ENCODE peak calls at places on chromosomes 1 and 21, in six cellular contexts. O, L, I, M, G and D are unnamed samples.

GRCh38 chr1:143735764-143736461 is 235.9 kb downstream of the FAM72C start:
- ATAC-seq in O (no peak), L (no peak), I (peak; percentile 57), M (no peak), G (no peak), D (no peak)

GRCh38 chr1:147390185-147390542 is 147.7 kb downstream of the CHD1L start:
- ATAC-seq in O (no peak), L (no peak), I (no peak), M (no peak), G (no peak), D (no peak)

GRCh38 chr1:11488966-11489625 is 10.1 kb downstream of the DISP3 start:
- ATAC-seq in O (no peak), L (no peak), I (no peak), M (no peak), G (no peak), D (no peak)

GRCh38 chr21:39188521-39189139 is 5.4 kb upstream of the PSMG1 start:
- ATAC-seq in O (no peak), L (no peak), I (peak; percentile 81), M (no peak), G (no peak), D (no peak)

GRCh38 chr1:212293579-212293978 is 8.4 kb downstream of the PPP2R5A start:
- ATAC-seq in O (peak; percentile 56), L (no peak), I (peak; percentile 46), M (peak; percentile 42), G (no peak), D (no peak)

GRCh38 chr1:119220980-119221379 is 80.5 kb upstream of the WARS2 start:
- ATAC-seq in O (no peak), L (no peak), I (no peak), M (no peak), G (no peak), D (no peak)

GRCh38 chr1:81414417-81415087 is 386.2 kb upstream of the ADGRL2 start:
- ATAC-seq in O (peak; percentile 100), L (peak; percentile 37), I (peak; percentile 97), M (peak; percentile 93), G (no peak), D (peak; percentile 87)

GRCh38 chr1:171115280-171115897 is 24.7 kb downstream of the FMO3 start:
- ATAC-seq in O (no peak), L (peak; percentile 64), I (no peak), M (peak; percentile 63), G (no peak), D (peak; percentile 60)

GRCh38 chr1:246726881-246727280 is 2.7 kb downstream of the SCCPDH start:
- ATAC-seq in O (no peak), L (no peak), I (no peak), M (peak; percentile 39), G (no peak), D (no peak)

GRCh38 chr1:201656670-201657032 is 117.7 kb downstream of the NAV1 start:
- ATAC-seq in O (peak; percentile 55), L (no peak), I (no peak), M (no peak), G (no peak), D (no peak)

GRCh38 chr1:27179373-27179772 is 24.4 kb upstream of the SLC9A1 start:
- ATAC-seq in O (peak; percentile 65), L (no peak), I (no peak), M (no peak), G (no peak), D (no peak)

GRCh38 chr1:226308166-226308722 is 720 bp downstream of the LIN9 start:
- ATAC-seq in O (peak; percentile 9), L (peak; percentile 5), I (no peak), M (peak; percentile 49), G (no peak), D (no peak)

GRCh38 chr1:25469177-25469576 is 38.5 kb downstream of the MACO1 start:
- ATAC-seq in O (no peak), L (no peak), I (no peak), M (no peak), G (no peak), D (no peak)

GRCh38 chr1:242522304-242522945 is 2.1 kb downstream of the PLD5 start:
- ATAC-seq in O (no peak), L (no peak), I (no peak), M (no peak), G (no peak), D (no peak)

GRCh38 chr1:54270543-54270942 is 70.6 kb downstream of the MRPL37 start:
- ATAC-seq in O (no peak), L (no peak), I (no peak), M (no peak), G (no peak), D (no peak)

GRCh38 chr1:24045766-24046165 is 65.6 kb upstream of the SRSF10 start:
- ATAC-seq in O (peak; percentile 23), L (peak; percentile 8), I (no peak), M (peak; percentile 23), G (no peak), D (peak; percentile 49)

GRCh38 chr1:14521602-14522001 is 76.9 kb upstream of the KAZN start:
- ATAC-seq in O (no peak), L (peak; percentile 2), I (no peak), M (no peak), G (no peak), D (no peak)

GRCh38 chr1:193909406-193909805 is 723.0 kb upstream of the B3GALT2 start:
- ATAC-seq in O (no peak), L (no peak), I (no peak), M (no peak), G (no peak), D (no peak)

GRCh38 chr1:214496126-214496525 is 55.3 kb downstream of the PTPN14 start:
- ATAC-seq in O (no peak), L (no peak), I (peak; percentile 20), M (peak; percentile 59), G (no peak), D (no peak)

GRCh38 chr1:40316595-40317393 is at the start of gene COL9A2:
- ATAC-seq in O (peak; percentile 41), L (peak; percentile 30), I (peak; percentile 47), M (peak; percentile 54), G (peak; percentile 63), D (peak; percentile 4)

GRCh38 chr1:33288976-33289857 is 31.7 kb downstream of the A3GALT2 start:
- ATAC-seq in O (no peak), L (no peak), I (no peak), M (peak; percentile 26), G (no peak), D (no peak)

GRCh38 chr1:227946624-227947424 is 908 bp downstream of the WNT9A start:
- ATAC-seq in O (peak; percentile 89), L (peak; percentile 41), I (peak; percentile 81), M (peak; percentile 81), G (peak; percentile 73), D (peak; percentile 66)

GRCh38 chr1:223695941-223696340 is 16.4 kb upstream of the CAPN2 start:
- ATAC-seq in O (no peak), L (no peak), I (peak; percentile 40), M (no peak), G (no peak), D (no peak)

GRCh38 chr1:43108080-43108479 is 64.0 kb downstream of the EBNA1BP2 start:
- ATAC-seq in O (no peak), L (no peak), I (no peak), M (no peak), G (no peak), D (no peak)

GRCh38 chr1:30881266-30882181 is 27.0 kb downstream of the SDC3 start:
- ATAC-seq in O (no peak), L (no peak), I (no peak), M (no peak), G (peak; percentile 51), D (no peak)

GRCh38 chr1:55418625-55419024 is 203.5 kb upstream of the USP24 start:
- ATAC-seq in O (no peak), L (no peak), I (peak; percentile 72), M (no peak), G (no peak), D (no peak)

GRCh38 chr21:33540711-33541104 is 1.2 kb downstream of the GART start:
- ATAC-seq in O (no peak), L (no peak), I (no peak), M (no peak), G (no peak), D (no peak)

GRCh38 chr1:47996406-47997226 is 569 bp downstream of the TRABD2B start:
- ATAC-seq in O (peak; percentile 40), L (peak; percentile 23), I (peak; percentile 8), M (peak; percentile 28), G (no peak), D (peak; percentile 2)

GRCh38 chr1:100122177-100122576 is 10.6 kb downstream of the SASS6 start:
- ATAC-seq in O (no peak), L (no peak), I (no peak), M (no peak), G (no peak), D (no peak)

GRCh38 chr1:91693542-91693941 is 192.4 kb downstream of the TGFBR3 start:
- ATAC-seq in O (no peak), L (no peak), I (peak; percentile 52), M (peak; percentile 78), G (no peak), D (peak; percentile 66)

GRCh38 chr1:232445361-232446106 is 184.4 kb downstream of the SIPA1L2 start:
- ATAC-seq in O (no peak), L (peak; percentile 17), I (peak; percentile 19), M (peak; percentile 80), G (no peak), D (no peak)

GRCh38 chr1:61641171-61641570 is 83.8 kb downstream of the TM2D1 start:
- ATAC-seq in O (no peak), L (no peak), I (peak; percentile 64), M (peak; percentile 47), G (no peak), D (peak; percentile 16)

GRCh38 chr1:112625696-112626095 is 6.1 kb downstream of the CAPZA1 start:
- ATAC-seq in O (peak; percentile 15), L (no peak), I (peak; percentile 53), M (peak; percentile 52), G (no peak), D (no peak)

GRCh38 chr21:29403922-29404538 is 105.3 kb downstream of the BACH1 start:
- ATAC-seq in O (no peak), L (peak; percentile 44), I (peak; percentile 95), M (peak; percentile 42), G (no peak), D (peak; percentile 36)

GRCh38 chr21:35652196-35652595 is 408.1 kb downstream of the SETD4 start:
- ATAC-seq in O (no peak), L (no peak), I (no peak), M (no peak), G (no peak), D (no peak)

GRCh38 chr1:179814513-179814838 is 63.1 kb downstream of the TOR1AIP2 start:
- ATAC-seq in O (peak; percentile 64), L (peak; percentile 19), I (peak; percentile 55), M (peak; percentile 56), G (no peak), D (peak; percentile 63)